ENCODE peak calls at places on chromosomes 11 and 22, in seven cellular contexts. W is Right ventricle myocardium inferior; X is stimulated activated CD4-positive, alpha-beta T cell treated with anti-CD3 and anti-CD28 coated beads, Interleukin-2, amount 100 ng/mL, for 48 hours; S is kidney glomerular epithelial cell; A is astrocyte of the cerebellum; B is T-cell; U is activated T-cell treated with anti-CD3 and anti-CD28 coated beads for 1 hour. N is an unnamed sample.

GRCh38 chr11:68329993-68330699 is 17.8 kb downstream of the LRP5 start:
- DNase-seq in U (no peak), W (no peak), B (no peak), X (no peak), A (no peak), S (peak), N (no peak)

GRCh38 chr11:130261546-130261945 is 53.2 kb downstream of the ZBTB44 start:
- DNase-seq in S (no peak), A (no peak), X (no peak), W (no peak), U (no peak), B (no peak), N (no peak)

GRCh38 chr11:12235549-12235944 is 125.2 kb downstream of the MICAL2 start:
- DNase-seq in U (no peak), X (no peak), B (no peak), A (no peak), S (no peak), W (no peak), N (no peak)

GRCh38 chr11:2792376-2793250 is 92.8 kb upstream of the KCNQ1OT1 start:
- DNase-seq in S (no peak), X (no peak), W (peak), B (no peak), A (no peak), U (no peak), N (no peak)

GRCh38 chr11:115590254-115590653 is 86.0 kb upstream of the CADM1 start:
- DNase-seq in B (no peak), X (no peak), U (no peak), A (no peak), W (no peak), S (no peak), N (no peak)

GRCh38 chr11:46295312-46295995 is 18.0 kb downstream of the CREB3L1 start:
- DNase-seq in B (peak), W (peak), S (peak), A (no peak), U (peak), X (peak), N (peak)

GRCh38 chr11:118152552-118153471 is at the start of gene SCN4B:
- DNase-seq in B (no peak), W (peak), X (no peak), A (no peak), U (no peak), S (peak), N (peak)

GRCh38 chr22:26476705-26477340 is 6.8 kb downstream of the HPS4 start:
- DNase-seq in S (peak), X (no peak), U (no peak), W (no peak), B (no peak), A (peak), N (no peak)

GRCh38 chr11:123601136-123601535 is 53.3 kb downstream of the SCN3B start:
- DNase-seq in U (no peak), W (no peak), B (no peak), S (no peak), X (no peak), A (no peak), N (no peak)

GRCh38 chr11:61059260-61059752 is 43.0 kb upstream of the CD5 start:
- DNase-seq in U (no peak), W (no peak), S (no peak), B (no peak), X (no peak), A (no peak), N (no peak)

GRCh38 chr11:113274708-113275582 is 39.4 kb upstream of the TTC12 start:
- DNase-seq in W (no peak), B (no peak), U (no peak), X (no peak), S (no peak), A (no peak), N (no peak)

GRCh38 chr11:43830928-43831440 is 49.6 kb upstream of the ALKBH3 start:
- DNase-seq in A (peak), S (peak), B (no peak), X (peak), U (peak), W (no peak), N (no peak)

GRCh38 chr11:129853508-129854228 is 38.0 kb downstream of the TMEM45B start:
- DNase-seq in A (no peak), U (peak), W (no peak), X (peak), S (no peak), B (peak), N (no peak)

GRCh38 chr11:66951927-66952337 is 6.3 kb downstream of the PC start:
- DNase-seq in W (no peak), U (no peak), S (no peak), B (no peak), X (no peak), A (no peak), N (no peak)

GRCh38 chr11:70737816-70738630 is 339.7 kb downstream of the CTTN start:
- DNase-seq in W (peak), B (no peak), X (no peak), U (no peak), S (no peak), A (no peak), N (no peak)

GRCh38 chr11:66112041-66112491 is 42.0 kb downstream of the PACS1 start:
- DNase-seq in W (no peak), S (no peak), B (no peak), A (no peak), U (no peak), X (no peak), N (no peak)

GRCh38 chr11:69918231-69918937 is 99.2 kb upstream of the FGF3 start:
- DNase-seq in X (no peak), B (no peak), U (no peak), A (no peak), W (no peak), S (no peak), N (no peak)